ENCODE peak calls at places on chromosomes 6 and 20, in nine cellular contexts. G, Z, F, M, D, K, W, N and T are unnamed samples.

GRCh38 chr6:74642101-74642500 is 563.8 kb downstream of the COL12A1 start:
- DNase-seq in W (no peak), G (no peak), K (no peak), M (no peak), F (no peak), D (no peak), Z (no peak), N (no peak), T (no peak)

GRCh38 chr6:149723771-149724417 is 6.0 kb upstream of the LATS1 start:
- DNase-seq in D (peak; percentile 52), Z (peak; percentile 51), M (no peak), N (no peak), F (peak; percentile 77), G (peak; percentile 83), K (peak; percentile 76), W (peak; percentile 63), T (peak; percentile 22)

GRCh38 chr6:21109421-21110178 is 484.0 kb upstream of the SOX4 start:
- DNase-seq in F (peak; percentile 33), M (no peak), K (peak; percentile 94), N (no peak), D (no peak), Z (no peak), G (no peak), W (no peak), T (no peak)

GRCh38 chr6:54801669-54802068 is 44.9 kb upstream of the FAM83B start:
- DNase-seq in K (peak; percentile 80), F (no peak), M (no peak), W (no peak), N (no peak), G (peak; percentile 74), Z (no peak), D (no peak), T (no peak)

GRCh38 chr6:139448094-139448649 is 73.7 kb upstream of the CITED2 start:
- DNase-seq in W (no peak), Z (no peak), K (no peak), D (no peak), M (no peak), G (no peak), N (no peak), F (no peak), T (no peak)

GRCh38 chr20:25398363-25399037 is 7.9 kb upstream of the ABHD12 start:
- DNase-seq in F (peak; percentile 34), K (no peak), M (no peak), Z (no peak), W (no peak), G (no peak), D (no peak), N (no peak), T (no peak)

GRCh38 chr6:141401168-141401567 is 731.6 kb upstream of the GJE1 start:
- DNase-seq in F (no peak), D (no peak), W (no peak), M (no peak), K (no peak), Z (no peak), N (no peak), G (no peak), T (no peak)

GRCh38 chr6:45663181-45664180 is 285.7 kb upstream of the SUPT3H start:
- DNase-seq in N (no peak), K (no peak), Z (no peak), F (no peak), M (no peak), D (no peak), G (peak; percentile 44), W (no peak), T (no peak)

GRCh38 chr6:157892363-157892878 is 69.4 kb downstream of the SNX9 start:
- DNase-seq in M (no peak), W (no peak), D (no peak), G (no peak), Z (no peak), N (no peak), K (no peak), F (no peak), T (no peak)

GRCh38 chr6:4280031-4280430 is 144.7 kb upstream of the ECI2 start:
- DNase-seq in N (no peak), W (no peak), M (no peak), K (no peak), Z (no peak), F (no peak), D (no peak), G (no peak), T (no peak)

GRCh38 chr20:45538209-45538798 is 978 bp downstream of the WFDC6 start:
- DNase-seq in G (no peak), Z (no peak), D (no peak), K (peak; percentile 93), N (no peak), M (no peak), F (no peak), W (no peak), T (no peak)

GRCh38 chr6:167739721-167740475 is 86.8 kb upstream of the AFDN start:
- DNase-seq in G (no peak), N (no peak), K (no peak), Z (peak; percentile 56), F (no peak), W (no peak), M (no peak), D (no peak), T (no peak)

GRCh38 chr6:167746377-167747151 is 80.1 kb upstream of the AFDN start:
- DNase-seq in F (no peak), D (no peak), N (no peak), M (no peak), Z (peak; percentile 62), G (no peak), K (no peak), W (no peak), T (no peak)

GRCh38 chr6:167745660-167746376 is 80.9 kb upstream of the AFDN start:
- DNase-seq in Z (peak; percentile 75), M (no peak), W (no peak), G (no peak), F (no peak), K (no peak), D (no peak), N (no peak), T (peak; percentile 37)

GRCh38 chr6:167744681-167745659 is 81.7 kb upstream of the AFDN start:
- DNase-seq in Z (peak; percentile 64), D (no peak), F (no peak), G (peak; percentile 42), N (no peak), W (no peak), M (no peak), K (no peak), T (no peak)

GRCh38 chr6:167742719-167743303 is 83.9 kb upstream of the AFDN start:
- DNase-seq in N (no peak), K (peak; percentile 7), Z (no peak), F (peak; percentile 97), D (no peak), W (no peak), G (no peak), M (no peak), T (no peak)
- TF ChIP-seq CTCF in N (no peak), K (no peak), Z (no peak), F (peak; percentile 83), D (no peak), W (no peak), G (no peak), M (no peak), T (no peak)

GRCh38 chr20:57102566-57102965 is 163.9 kb downstream of the BMP7 start:
- DNase-seq in K (no peak), G (no peak), F (no peak), Z (no peak), N (no peak), D (no peak), M (no peak), W (no peak), T (no peak)
- H3K4me3 ChIP-seq in K (no peak overlapping the region), G (no peak overlapping the region), F (no peak overlapping the region), Z (no peak overlapping the region), N (no peak overlapping the region), D (no peak overlapping the region), M (no peak overlapping the region), W (no peak overlapping the region), T (no peak overlapping the region)

GRCh38 chr6:111416529-111416928 is 66.5 kb downstream of the REV3L start:
- DNase-seq in M (no peak), F (no peak), Z (no peak), W (no peak), N (no peak), K (no peak), G (no peak), D (no peak), T (no peak)

GRCh38 chr6:111417946-111418345 is 65.1 kb downstream of the REV3L start:
- DNase-seq in Z (no peak), G (no peak), N (no peak), K (peak; percentile 46), D (no peak), F (no peak), M (no peak), W (no peak), T (no peak)

GRCh38 chr6:111417181-111417585 is 65.8 kb downstream of the REV3L start:
- DNase-seq in G (no peak), N (no peak), Z (no peak), M (no peak), D (peak; percentile 53), K (no peak), W (no peak), F (no peak), T (peak; percentile 27)

GRCh38 chr6:111423055-111423633 is 59.9 kb downstream of the REV3L start:
- DNase-seq in N (no peak), W (no peak), F (no peak), D (no peak), K (peak; percentile 11), G (no peak), M (no peak), Z (no peak), T (no peak)

DNA sequence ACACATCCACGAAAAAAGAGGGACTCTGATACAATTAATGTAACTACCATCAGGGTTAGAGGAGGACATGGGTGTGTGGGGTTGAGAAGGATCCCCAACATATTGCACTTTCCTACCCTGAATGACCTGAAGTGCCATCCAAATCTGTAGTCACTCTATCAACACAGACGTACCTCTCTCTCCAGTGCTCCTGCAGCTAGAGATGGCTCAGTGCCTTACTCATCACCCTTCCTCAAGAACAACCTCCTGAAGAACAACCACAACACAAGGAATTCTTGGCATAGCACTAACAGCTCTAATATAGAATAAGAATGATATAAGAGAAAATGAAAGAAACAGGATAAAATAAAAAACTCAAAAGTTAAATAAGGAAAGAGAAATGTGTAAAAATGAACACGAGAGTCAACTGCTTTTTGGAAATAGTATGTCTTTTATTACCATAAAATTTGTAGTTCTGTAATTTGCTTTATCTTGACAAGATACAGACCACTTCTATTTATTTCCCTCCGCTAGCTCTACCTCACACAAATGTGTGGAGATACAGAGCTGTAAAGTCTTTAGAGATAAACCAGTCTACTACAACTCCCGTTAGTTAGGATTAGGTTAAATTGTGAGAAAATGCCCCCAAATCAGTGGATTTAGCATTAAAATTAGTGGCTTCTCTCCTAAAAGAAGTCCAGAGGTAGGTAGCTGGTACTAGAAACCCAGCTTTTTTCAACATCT is 63.9 kb downstream of the REV3L start:
- DNase-seq in G (no peak), W (no peak), Z (no peak), N (no peak), F (no peak), D (no peak), K (peak; percentile 60), M (no peak), T (no peak)
- H3K4me1 ChIP-seq in G (peaks cover 22% of the 10 kb centered on the region), W (peaks cover 15% of the 10 kb centered on the region), Z (peaks cover 10% of the 10 kb centered on the region), N (peaks cover 32% of the 10 kb centered on the region), F (peaks cover 24% of the 10 kb centered on the region), D (peaks cover 30% of the 10 kb centered on the region), K (peaks cover 48% of the 10 kb centered on the region), M (peaks cover 42% of the 10 kb centered on the region), T (peaks cover 53% of the 10 kb centered on the region)

DNA sequence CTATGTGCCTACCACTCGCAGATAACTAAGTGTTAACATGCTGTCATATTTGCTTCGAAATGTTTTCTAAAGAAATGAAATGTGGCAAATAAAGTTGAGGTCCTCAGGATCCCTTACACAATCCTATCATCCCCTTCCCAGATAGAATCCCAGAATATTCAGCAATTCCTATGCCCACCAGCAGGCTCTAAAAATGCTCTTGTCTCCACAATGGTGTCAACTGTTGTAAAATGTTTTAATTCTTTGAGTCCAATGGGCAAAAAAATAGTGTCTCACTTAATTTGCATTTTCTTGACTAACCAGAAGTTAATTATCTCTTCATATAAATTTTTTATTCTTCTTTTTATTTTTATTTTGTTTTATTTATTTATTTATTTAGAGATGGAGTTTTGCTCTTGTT is 103.9 kb upstream of the MAP7 start:
- DNase-seq in F (no peak), N (no peak), Z (no peak), D (no peak), K (no peak), M (no peak), W (no peak), G (no peak), T (no peak)
- TF ChIP-seq CTCF in F (no peak), N (no peak), Z (no peak), D (peak; percentile 21), K (peak; percentile 21), M (peak; percentile 21), W (no peak), G (no peak), T (no peak)